ENCODE peak calls at places on chromosomes 13 and 19, in seven cellular contexts. H, W, N, F, B, A and Z are unnamed samples.

GRCh38 chr13:84192125-84192524 is 309.9 kb upstream of the SLITRK1 start:
- DNase-seq in H (no peak), W (peak; percentile 90), N (no peak), F (no peak), B (no peak), A (no peak), Z (no peak)

GRCh38 chr13:96796234-96796633 is 198.0 kb downstream of the OXGR1 start:
- DNase-seq in H (no peak), W (peak; percentile 53), N (no peak), F (no peak), B (no peak), A (no peak), Z (no peak)

GRCh38 chr19:28430214-28430613 is 782.7 kb downstream of the UQCRFS1 start:
- DNase-seq in H (no peak), W (no peak), N (no peak), F (no peak), B (no peak), A (no peak), Z (no peak)

GRCh38 chr19:16888629-16889371 is at the start of gene F2RL3:
- DNase-seq in H (no peak), W (no peak), N (no peak), F (no peak), B (no peak), A (peak; percentile 78), Z (no peak)

GRCh38 chr19:15324791-15325519 is 7.4 kb downstream of the BRD4 start:
- DNase-seq in H (no peak), W (no peak), N (no peak), F (no peak), B (no peak), A (no peak), Z (no peak)

GRCh38 chr13:91572944-91573535 is 174.6 kb downstream of the GPC5 start:
- DNase-seq in H (no peak), W (no peak), N (no peak), F (no peak), B (no peak), A (no peak), Z (no peak)

GRCh38 chr13:97934590-97934989 is 18.9 kb upstream of the IPO5 start:
- DNase-seq in H (no peak), W (no peak), N (no peak), F (no peak), B (no peak), A (no peak), Z (no peak)

GRCh38 chr19:10516671-10517286 is 468 bp downstream of the S1PR5 start:
- DNase-seq in H (no peak), W (no peak), N (no peak), F (no peak), B (no peak), A (no peak), Z (no peak)

GRCh38 chr13:33272531-33273124 is 12.9 kb downstream of the STARD13 start:
- DNase-seq in H (no peak), W (no peak), N (no peak), F (no peak), B (no peak), A (no peak), Z (no peak)

GRCh38 chr13:99542788-99543406 is 41.6 kb downstream of the TM9SF2 start:
- DNase-seq in H (no peak), W (no peak), N (peak; percentile 44), F (no peak), B (no peak), A (no peak), Z (no peak)

GRCh38 chr19:37148214-37148613 is 24.3 kb downstream of the ZNF585A start:
- DNase-seq in H (no peak), W (no peak), N (no peak), F (no peak), B (no peak), A (no peak), Z (no peak)

GRCh38 chr13:45121421-45121820 is 1.1 kb downstream of the GTF2F2 start:
- DNase-seq in H (no peak), W (peak; percentile 62), N (no peak), F (no peak), B (no peak), A (no peak), Z (no peak)

GRCh38 chr13:57996717-57997116 is 365.2 kb downstream of the PCDH17 start:
- DNase-seq in H (no peak), W (peak; percentile 7), N (no peak), F (no peak), B (no peak), A (no peak), Z (no peak)

GRCh38 chr13:50248537-50249521 is 233.6 kb downstream of the KCNRG start:
- DNase-seq in H (no peak), W (no peak), N (no peak), F (no peak), B (no peak), A (no peak), Z (no peak)

GRCh38 chr13:98854448-98854847 is 102.0 kb upstream of the SLC15A1 start:
- DNase-seq in H (no peak), W (no peak), N (no peak), F (no peak), B (no peak), A (no peak), Z (no peak)

GRCh38 chr13:67283602-67284001 is 53.5 kb upstream of the PCDH9 start:
- DNase-seq in H (no peak), W (peak; percentile 37), N (no peak), F (no peak), B (no peak), A (no peak), Z (no peak)

GRCh38 chr19:12198136-12198535 is 35.2 kb downstream of the ZNF136 start:
- DNase-seq in H (no peak), W (no peak), N (no peak), F (no peak), B (no peak), A (no peak), Z (no peak)

GRCh38 chr13:48160879-48161278 is 66.0 kb upstream of the MED4 start:
- DNase-seq in H (peak; percentile 27), W (peak; percentile 20), N (no peak), F (no peak), B (no peak), A (peak; percentile 56), Z (no peak)